ENCODE peak calls at places on chromosomes 1 and 21, in four cellular contexts. R, A, S and O are unnamed samples.

GRCh38 chr1:237383825-237384612 is 342.0 kb downstream of the RYR2 start:
- DNase-seq in S (no peak), R (peak; percentile 4), A (no peak), O (no peak)

GRCh38 chr1:9413143-9413876 is 120.6 kb downstream of the SPSB1 start:
- DNase-seq in S (no peak), A (peak; percentile 49), R (peak; percentile 61), O (no peak)

GRCh38 chr1:46062651-46063319 is 69.6 kb downstream of the PIK3R3 start:
- DNase-seq in A (no peak), R (no peak), S (no peak), O (no peak)

GRCh38 chr1:31382379-31382989 is 9.6 kb upstream of the FABP3 start:
- DNase-seq in R (no peak), S (no peak), A (no peak), O (no peak)

GRCh38 chr1:234589064-234589765 is 20.8 kb downstream of the IRF2BP2 start:
- DNase-seq in R (no peak), S (no peak), A (no peak), O (no peak)

GRCh38 chr1:202275061-202275770 is 66.5 kb downstream of the UBE2T start:
- DNase-seq in S (no peak), R (no peak), A (no peak), O (no peak)

GRCh38 chr1:203467550-203467921 is 8.1 kb upstream of the PRELP start:
- DNase-seq in S (no peak), R (no peak), A (no peak), O (no peak)

GRCh38 chr1:214615871-214616270 is 12.9 kb downstream of the CENPF start:
- DNase-seq in A (no peak), S (no peak), R (no peak), O (no peak)

GRCh38 chr1:241848680-241849344 is 808 bp downstream of the EXO1 start:
- DNase-seq in A (no peak), R (peak; percentile 50), S (no peak), O (no peak)

GRCh38 chr21:43282358-43283120 is 113.7 kb downstream of the CRYAA start:
- DNase-seq in A (no peak), R (no peak), S (no peak), O (no peak)

GRCh38 chr21:43283136-43283924 is 114.5 kb downstream of the CRYAA start:
- DNase-seq in S (no peak), A (no peak), R (no peak), O (no peak)

GRCh38 chr21:43284238-43284637 is 115.4 kb downstream of the CRYAA start:
- DNase-seq in R (no peak), A (no peak), S (no peak), O (no peak)

GRCh38 chr21:43286196-43286595 is 117.4 kb downstream of the CRYAA start:
- DNase-seq in R (no peak), A (no peak), S (no peak), O (no peak)

GRCh38 chr21:43284700-43285099 is 115.9 kb downstream of the CRYAA start:
- DNase-seq in S (no peak), A (no peak), R (no peak), O (no peak)
- TF ChIP-seq ESRRA in S (no peak), A (no peak), R (no peak), O (no peak)

GRCh38 chr1:167463856-167464565 is 54.3 kb downstream of the CD247 start:
- DNase-seq in A (no peak), R (no peak), S (no peak), O (no peak)
- TF ChIP-seq ESRRA in A (no peak), R (no peak), S (no peak), O (no peak)

GRCh38 chr1:194297100-194297499 is 1110.7 kb upstream of the B3GALT2 start:
- DNase-seq in R (no peak), A (no peak), S (no peak), O (no peak)
- TF ChIP-seq ESRRA in R (no peak), A (no peak), S (no peak), O (no peak)

DNA sequence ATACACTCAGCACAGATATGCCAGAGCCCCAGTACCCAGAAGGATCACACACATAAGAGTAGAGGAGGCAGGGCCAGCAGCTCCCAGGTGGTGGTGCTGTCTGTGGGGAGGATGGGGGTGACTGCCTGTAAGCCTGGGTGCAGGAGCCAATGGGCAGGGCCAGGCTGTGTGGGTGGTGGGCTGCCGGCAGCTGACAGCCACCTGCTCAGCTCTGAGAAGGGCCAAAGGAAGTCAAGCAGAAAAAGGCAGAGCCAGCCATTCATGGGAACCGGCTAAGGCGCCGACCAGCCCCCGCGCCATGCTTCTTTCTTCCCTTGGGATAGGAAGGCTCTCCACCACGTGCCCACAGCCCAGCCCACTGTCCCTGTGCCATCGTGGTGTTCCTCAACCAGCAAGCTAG is 14.1 kb downstream of the PIK3C2B start:
- DNase-seq in R (no peak), A (no peak), S (no peak), O (no peak)
- TF ChIP-seq ESRRA in R (no peak), A (no peak), S (no peak), O (no peak)

DNA sequence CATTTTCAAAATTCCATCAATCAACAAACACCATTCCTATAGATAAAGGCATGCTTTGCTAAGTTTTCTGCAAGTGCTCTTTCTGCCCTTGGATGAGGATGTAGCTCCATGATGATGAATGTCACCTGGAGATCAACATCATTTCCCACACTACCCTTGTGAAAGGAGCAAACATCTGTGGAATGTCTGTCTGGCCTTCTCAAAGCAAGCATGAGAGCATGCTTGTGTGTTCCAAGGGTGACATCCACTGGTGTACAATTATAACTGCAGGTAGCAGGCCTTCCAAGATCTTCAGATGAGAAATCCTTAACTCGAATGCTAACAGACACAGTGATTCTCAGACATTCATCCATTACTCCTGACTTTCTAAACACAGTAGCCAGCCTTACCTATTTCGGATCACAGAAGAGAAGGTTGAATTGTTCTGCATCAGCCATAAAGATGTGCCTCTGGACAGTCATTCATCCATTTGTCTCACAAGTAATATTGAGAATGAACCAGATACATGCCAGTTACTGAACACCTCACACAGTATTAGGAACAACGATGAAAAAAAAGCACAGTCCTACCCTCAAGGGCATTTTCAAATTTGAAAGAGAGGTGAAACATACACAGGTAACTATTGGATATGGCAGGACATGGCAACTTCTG is 162.4 kb downstream of the TPR start:
- DNase-seq in R (peak; percentile 86), S (peak; percentile 74), A (peak; percentile 92), O (peak; percentile 40)
- TF ChIP-seq ESRRA in R (no peak), S (no peak), A (no peak), O (no peak)

DNA sequence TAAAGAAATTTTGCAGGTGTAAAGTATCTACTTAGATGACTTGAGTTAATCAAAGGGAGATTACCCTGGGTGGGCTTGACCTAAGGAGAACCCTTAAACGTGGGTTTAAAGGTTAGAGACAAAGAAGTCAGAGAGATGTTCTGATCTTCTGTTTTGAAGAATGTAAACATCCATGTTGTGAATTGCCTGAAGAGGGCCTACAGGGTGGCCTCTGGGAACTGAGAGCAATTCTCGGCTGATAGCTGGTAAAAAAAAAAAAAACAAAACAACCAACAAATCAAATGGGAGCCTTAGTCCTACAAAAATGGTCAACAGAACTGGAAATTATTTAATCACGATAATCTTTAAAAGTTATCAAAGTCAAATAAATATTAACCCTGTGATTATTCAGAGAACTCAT is 89.4 kb upstream of the BCL10 start:
- DNase-seq in R (no peak), S (no peak), A (no peak), O (no peak)
- TF ChIP-seq ESRRA in R (no peak), S (no peak), A (no peak), O (no peak)

GRCh38 chr1:154431586-154432373 is 26.6 kb downstream of the IL6R start:
- DNase-seq in R (peak; percentile 57), S (no peak), A (peak; percentile 42), O (no peak)
- TF ChIP-seq ESRRA in R (peak; percentile 16), S (no peak), A (no peak), O (no peak)